ENCODE peak calls at places on chromosomes 6 and 20, in nine cellular contexts. B is brain microvascular endothelial cell; M is T-helper 2 cell; X is left cardiac atrium; S is GDM1; A is GM12865; V is Calu3; Z is breast epithelium; I is CD4-positive, alpha-beta memory T cell. F is an unnamed sample.

GRCh38 chr6:155303361-155303870 is 10.9 kb downstream of the TFB1M start:
- DNase-seq in M (no peak), V (no peak), B (no peak), I (no peak), Z (no peak), X (no peak), A (no peak), S (no peak), F (peak)

GRCh38 chr20:17108896-17109295 is 117.9 kb upstream of the PCSK2 start:
- DNase-seq in V (no peak), B (no peak), I (no peak), Z (no peak), S (no peak), X (no peak), A (no peak), M (no peak), F (no peak)

GRCh38 chr6:53492860-53493634 is 51.9 kb downstream of the GCLC start:
- DNase-seq in B (peak), M (peak), Z (no peak), V (no peak), I (peak), S (no peak), X (no peak), A (peak), F (peak)

GRCh38 chr6:136927313-136927712 is 5.2 kb downstream of the SLC35D3 start:
- DNase-seq in B (peak), A (peak), I (no peak), V (peak), M (peak), X (no peak), Z (no peak), S (no peak), F (no peak)

GRCh38 chr20:31894980-31895675 is 24.7 kb downstream of the TTLL9 start:
- DNase-seq in S (no peak), X (peak), I (no peak), A (peak), M (peak), B (peak), V (peak), Z (peak), F (peak)

GRCh38 chr20:3577366-3577765 is 85.8 kb downstream of the GFRA4 start:
- DNase-seq in Z (no peak), B (no peak), V (no peak), X (no peak), A (no peak), I (no peak), S (no peak), M (no peak), F (no peak)

GRCh38 chr20:55135923-55136322 is 660.5 kb downstream of the DOK5 start:
- DNase-seq in V (no peak), I (no peak), S (no peak), B (no peak), A (no peak), Z (no peak), X (no peak), M (no peak), F (no peak)

GRCh38 chr6:145139451-145139850 is 595.9 kb downstream of the EPM2A start:
- DNase-seq in Z (no peak), V (no peak), A (no peak), M (no peak), S (no peak), X (no peak), B (no peak), I (no peak), F (peak)

GRCh38 chr6:151702851-151703629 is 104.4 kb upstream of the ESR1 start:
- DNase-seq in M (peak), S (no peak), Z (no peak), I (no peak), B (no peak), X (no peak), A (peak), V (no peak), F (no peak)

GRCh38 chr20:40189621-40190020 is 499.4 kb downstream of the MAFB start:
- DNase-seq in S (no peak), M (no peak), I (no peak), A (no peak), Z (no peak), X (no peak), B (no peak), V (no peak), F (peak)

GRCh38 chr20:5114403-5114802 is 5.4 kb downstream of the PCNA start:
- DNase-seq in S (no peak), V (no peak), B (no peak), A (no peak), I (no peak), X (no peak), Z (no peak), M (no peak), F (no peak)

GRCh38 chr6:169409742-169410312 is 156.2 kb upstream of the THBS2 start:
- DNase-seq in I (no peak), V (no peak), M (no peak), S (peak), Z (no peak), B (no peak), A (no peak), X (no peak), F (peak)

GRCh38 chr6:17928514-17929430 is 58.7 kb downstream of the KIF13A start:
- DNase-seq in V (no peak), S (no peak), M (no peak), A (no peak), Z (no peak), B (no peak), I (no peak), X (no peak), F (peak)

GRCh38 chr6:84007871-84008270 is 25.7 kb upstream of the MRAP2 start:
- DNase-seq in X (no peak), M (no peak), S (no peak), I (no peak), Z (no peak), V (no peak), B (no peak), A (no peak), F (no peak)

GRCh38 chr20:51339721-51340450 is 202.6 kb downstream of the NFATC2 start:
- DNase-seq in S (no peak), I (no peak), Z (no peak), X (no peak), B (no peak), A (no peak), M (no peak), V (no peak), F (peak)

GRCh38 chr6:107817784-107818183 is 6.3 kb downstream of the SCML4 start:
- DNase-seq in I (no peak), Z (no peak), A (no peak), X (no peak), S (no peak), B (no peak), M (no peak), V (no peak), F (no peak)

GRCh38 chr6:1598433-1598832 is 11.3 kb upstream of the FOXC1 start:
- DNase-seq in Z (no peak), V (no peak), S (no peak), A (no peak), B (no peak), M (no peak), I (no peak), X (no peak), F (no peak)

GRCh38 chr6:106586815-106587214 is 42.5 kb downstream of the RTN4IP1 start:
- DNase-seq in V (no peak), B (no peak), M (no peak), X (no peak), A (no peak), S (no peak), I (no peak), Z (no peak), F (no peak)

GRCh38 chr6:134035823-134036296 is 16.6 kb downstream of the SLC2A12 start:
- DNase-seq in Z (no peak), A (peak), B (peak), V (peak), M (peak), S (no peak), X (no peak), I (no peak), F (peak)

GRCh38 chr6:128239146-128239545 is 281.3 kb downstream of the PTPRK start:
- DNase-seq in X (no peak), Z (no peak), S (no peak), B (no peak), I (no peak), V (no peak), A (no peak), M (no peak), F (no peak)

GRCh38 chr6:133741375-133741861 is 147.5 kb upstream of the TCF21 start:
- DNase-seq in Z (no peak), A (no peak), S (no peak), I (no peak), X (no peak), B (no peak), M (no peak), V (no peak), F (peak)

GRCh38 chr6:4367643-4368042 is 232.3 kb upstream of the ECI2 start:
- DNase-seq in I (no peak), A (no peak), Z (no peak), S (no peak), M (no peak), X (no peak), V (no peak), B (no peak), F (no peak)

GRCh38 chr20:34996243-34996984 is 40.7 kb downstream of the MYH7B start:
- DNase-seq in S (no peak), M (no peak), A (no peak), B (no peak), X (no peak), Z (no peak), V (no peak), I (no peak), F (no peak)

GRCh38 chr6:111586554-111586953 is 19.1 kb downstream of the TRAF3IP2 start:
- DNase-seq in A (peak), V (no peak), I (peak), S (no peak), Z (no peak), B (no peak), X (no peak), M (peak), F (no peak)

GRCh38 chr6:44298055-44298803 is 14.9 kb downstream of the AARS2 start:
- DNase-seq in Z (no peak), M (no peak), S (no peak), X (no peak), V (no peak), B (no peak), A (no peak), I (no peak), F (no peak)

GRCh38 chr6:34809914-34810882 is 18.3 kb downstream of the BLTP3A start:
- DNase-seq in M (no peak), Z (no peak), A (no peak), X (no peak), S (no peak), V (peak), B (peak), I (no peak), F (no peak)

GRCh38 chr6:155085582-155086253 is 90.6 kb downstream of the TIAM2 start:
- DNase-seq in Z (no peak), A (no peak), B (peak), V (peak), I (no peak), X (no peak), S (no peak), M (no peak), F (no peak)

GRCh38 chr20:61025536-61025935 is 226.5 kb upstream of the CDH4 start:
- DNase-seq in X (no peak), M (no peak), S (no peak), I (no peak), A (no peak), V (no peak), Z (no peak), B (no peak), F (no peak)

GRCh38 chr6:167827588-167828324 is 1.0 kb downstream of the AFDN start:
- DNase-seq in V (peak), S (no peak), I (peak), X (peak), Z (no peak), A (peak), B (no peak), M (peak), F (peak)

GRCh38 chr20:33693741-33694645 is 7.8 kb upstream of the E2F1 start:
- DNase-seq in X (peak), Z (no peak), S (no peak), B (no peak), I (no peak), M (no peak), V (no peak), A (no peak), F (no peak)

GRCh38 chr20:8579060-8579459 is 447.0 kb downstream of the PLCB1 start:
- DNase-seq in I (no peak), V (no peak), A (no peak), B (no peak), M (no peak), Z (no peak), S (no peak), X (no peak), F (no peak)